ENCODE peak calls at places on chromosome 9, in nine cellular contexts. I is GM04504; A is activated naive CD8-positive, alpha-beta T cell treated with anti-CD3 and anti-CD28 coated beads, Interleukin-2, amount 50 U/mL, for 16 hours; C is osteocyte; U is T-helper 1 cell; Y is astrocyte of the cerebellum; N is activated CD8-positive, alpha-beta memory T cell treated with anti-CD3 and anti-CD28 coated beads, Interleukin-2, amount 10 ng/mL, durations not matched to agents 7 days and 5 days; L is GM12892; B is stimulated activated CD4-positive, alpha-beta T cell treated with anti-CD3 and anti-CD28 coated beads, Interleukin-1b, Interleukin-23, amount 100 ng/mL, for 24 hours. G is an unnamed sample.

GRCh38 chr9:92534199-92535159 is 1.3 kb downstream of the ECM2 start:
- DNase-seq in U (no peak), C (no peak), Y (no peak), A (no peak), L (no peak), B (no peak), N (no peak), I (no peak), G (no peak)

GRCh38 chr9:116286287-116286686 is 132.7 kb downstream of the PAPPA start:
- DNase-seq in L (no peak), U (no peak), N (no peak), A (no peak), I (no peak), Y (no peak), B (no peak), C (no peak), G (no peak)

GRCh38 chr9:136994885-136995224 is 1.5 kb downstream of the CLIC3 start:
- DNase-seq in I (no peak), C (no peak), U (no peak), A (no peak), N (no peak), L (no peak), B (no peak), Y (no peak), G (no peak)

GRCh38 chr9:123642291-123643278 is 286.6 kb downstream of the CRB2 start:
- DNase-seq in L (no peak), I (no peak), N (peak; percentile 38), C (no peak), U (no peak), A (no peak), Y (peak; percentile 37), B (no peak), G (no peak)

GRCh38 chr9:89400398-89401116 is 82.3 kb downstream of the SECISBP2 start:
- DNase-seq in C (no peak), U (no peak), L (no peak), N (no peak), B (no peak), Y (no peak), I (no peak), A (no peak), G (no peak)

GRCh38 chr9:108704156-108704852 is 151.5 kb downstream of the ACTL7B start:
- DNase-seq in L (no peak), B (no peak), C (no peak), U (no peak), I (no peak), Y (no peak), N (no peak), A (no peak), G (no peak)

GRCh38 chr9:684950-685340 is 156.6 kb upstream of the DMRT1 start:
- DNase-seq in U (no peak), Y (no peak), A (no peak), N (no peak), I (no peak), C (no peak), L (no peak), B (no peak), G (no peak)

GRCh38 chr9:135884328-135885035 is 22.9 kb downstream of the CAMSAP1 start:
- DNase-seq in I (no peak), L (no peak), Y (no peak), A (no peak), B (no peak), U (no peak), C (no peak), N (no peak), G (no peak)

GRCh38 chr9:85662558-85662957 is 79.2 kb downstream of the AGTPBP1 start:
- DNase-seq in A (no peak), I (no peak), N (no peak), Y (no peak), L (no peak), U (no peak), C (no peak), B (no peak), G (no peak)

GRCh38 chr9:893843-894420 is 52.4 kb downstream of the DMRT1 start:
- DNase-seq in Y (peak; percentile 12), U (no peak), C (no peak), B (peak; percentile 22), I (peak; percentile 10), A (peak; percentile 11), N (peak; percentile 72), L (peak; percentile 61), G (peak; percentile 16)

GRCh38 chr9:93826209-93826608 is 128.9 kb downstream of the BARX1 start:
- DNase-seq in N (peak; percentile 43), B (peak; percentile 48), U (no peak), I (no peak), L (no peak), C (no peak), A (no peak), Y (no peak), G (no peak)

GRCh38 chr9:129568560-129569505 is 52.1 kb downstream of the C9orf50 start:
- DNase-seq in A (no peak), Y (no peak), C (no peak), L (no peak), I (no peak), U (no peak), B (no peak), N (no peak), G (no peak)

GRCh38 chr9:92501671-92502393 is 19.5 kb upstream of the ASPN start:
- DNase-seq in Y (no peak), C (no peak), L (no peak), I (peak; percentile 36), A (no peak), B (no peak), U (no peak), N (no peak), G (peak; percentile 63)

GRCh38 chr9:127396808-127397721 is at the start of gene SLC2A8:
- DNase-seq in L (peak; percentile 90), I (peak; percentile 88), A (peak; percentile 48), N (peak; percentile 99), U (peak; percentile 84), B (peak; percentile 66), C (peak; percentile 100), Y (peak; percentile 98), G (peak; percentile 86)

GRCh38 chr9:95738438-95738837 is 137.1 kb upstream of the ERCC6L2 start:
- DNase-seq in L (no peak), N (no peak), C (no peak), U (no peak), B (no peak), A (no peak), Y (no peak), I (no peak), G (no peak)

GRCh38 chr9:70413427-70413797 is 1.0 kb downstream of the KLF9 start:
- DNase-seq in N (no peak), A (no peak), C (no peak), B (peak; percentile 51), U (no peak), I (no peak), L (peak; percentile 40), Y (no peak), G (no peak)

GRCh38 chr9:78879324-78880100 is 582.6 kb downstream of the PSAT1 start:
- DNase-seq in L (no peak), A (no peak), U (no peak), I (no peak), C (no peak), B (no peak), Y (no peak), N (no peak), G (no peak)

GRCh38 chr9:19102181-19102630 is 498 bp downstream of the HAUS6 start:
- DNase-seq in U (no peak), L (no peak), Y (no peak), I (no peak), B (no peak), N (peak; percentile 70), C (no peak), A (no peak), G (no peak)

GRCh38 chr9:129131300-129132145 is 20.3 kb downstream of the PTPA start:
- DNase-seq in A (peak; percentile 70), B (peak; percentile 81), I (no peak), C (peak; percentile 92), L (peak; percentile 92), Y (no peak), N (peak; percentile 89), U (peak; percentile 64), G (no peak)

GRCh38 chr9:10479172-10479571 is 133.6 kb downstream of the PTPRD start:
- DNase-seq in N (no peak), A (no peak), B (no peak), I (no peak), L (no peak), C (no peak), U (no peak), Y (no peak), G (no peak)

GRCh38 chr9:98879094-98879957 is 64.4 kb upstream of the COL15A1 start:
- DNase-seq in N (no peak), Y (no peak), L (no peak), I (no peak), U (no peak), C (no peak), A (no peak), B (no peak), G (no peak)

GRCh38 chr9:129143461-129143927 is 32.3 kb downstream of the PTPA start:
- DNase-seq in A (no peak), L (no peak), Y (peak; percentile 75), U (no peak), N (no peak), C (no peak), B (no peak), I (no peak), G (no peak)

GRCh38 chr9:36623280-36623679 is 50.6 kb downstream of the MELK start:
- DNase-seq in L (no peak), C (no peak), A (no peak), N (no peak), B (no peak), U (no peak), I (no peak), Y (no peak), G (no peak)

GRCh38 chr9:99607852-99608448 is 213.7 kb upstream of the NR4A3 start:
- DNase-seq in Y (no peak), A (no peak), L (no peak), I (no peak), C (no peak), U (no peak), B (no peak), N (no peak), G (no peak)

GRCh38 chr9:91099471-91099870 is 262.2 kb downstream of the AUH start:
- DNase-seq in U (no peak), C (no peak), B (no peak), I (no peak), N (no peak), A (no peak), L (no peak), Y (no peak), G (no peak)

GRCh38 chr9:4555251-4555650 is 65.0 kb downstream of the SLC1A1 start:
- DNase-seq in L (no peak), N (no peak), I (no peak), Y (peak; percentile 31), U (no peak), B (no peak), C (no peak), A (no peak), G (no peak)

GRCh38 chr9:136722093-136722968 is 10.0 kb downstream of the DIPK1B start:
- DNase-seq in Y (no peak), C (no peak), A (no peak), U (no peak), I (no peak), L (no peak), N (no peak), B (no peak), G (no peak)

GRCh38 chr9:31574006-31574750 is 810.3 kb upstream of the ACO1 start:
- DNase-seq in U (no peak), Y (no peak), B (no peak), C (no peak), A (no peak), L (no peak), N (no peak), I (no peak), G (no peak)

GRCh38 chr9:83069651-83070050 is 6.7 kb upstream of the RASEF start:
- DNase-seq in C (no peak), Y (no peak), U (no peak), I (no peak), B (no peak), A (no peak), N (no peak), L (no peak), G (no peak)

GRCh38 chr9:125744616-125745387 is 2.4 kb upstream of the PBX3 start:
- DNase-seq in B (no peak), L (no peak), C (no peak), I (peak; percentile 67), Y (peak; percentile 84), N (no peak), A (no peak), U (no peak), G (peak; percentile 66)

GRCh38 chr9:123329329-123329955 is 26.6 kb upstream of the CRB2 start:
- DNase-seq in N (no peak), B (no peak), C (no peak), U (no peak), I (no peak), A (no peak), Y (no peak), L (no peak), G (no peak)